ENCODE peak calls at places on chromosomes 6 and 20, in eight cellular contexts. L, A, C, W, B, X, G and J are unnamed samples.

GRCh38 chr6:169153401-169153800 is 100.2 kb downstream of the THBS2 start:
- DNase-seq in L (no peak), A (no peak), C (no peak), W (no peak), B (no peak), X (no peak), G (no peak), J (no peak)

GRCh38 chr6:31247813-31248212 is 24.1 kb downstream of the HLA-C start:
- DNase-seq in L (no peak), A (no peak), C (no peak), W (no peak), B (no peak), X (no peak), G (no peak), J (no peak)

GRCh38 chr20:44054849-44055248 is 132.1 kb downstream of the JPH2 start:
- DNase-seq in L (no peak), A (no peak), C (no peak), W (no peak), B (no peak), X (no peak), G (no peak), J (no peak)

GRCh38 chr6:39274903-39275302 is 39.3 kb downstream of the KCNK17 start:
- DNase-seq in L (no peak), A (no peak), C (no peak), W (no peak), B (no peak), X (no peak), G (no peak), J (no peak)

GRCh38 chr20:36548006-36548315 is 6.6 kb downstream of the MYL9 start:
- DNase-seq in L (peak), A (no peak), C (no peak), W (no peak), B (no peak), X (no peak), G (no peak), J (no peak)

GRCh38 chr6:5136856-5137255 is 51.7 kb downstream of the PPP1R3G start:
- DNase-seq in L (no peak), A (no peak), C (no peak), W (no peak), B (no peak), X (no peak), G (no peak), J (no peak)

GRCh38 chr6:47047479-47048411 is 5.6 kb upstream of the ADGRF1 start:
- DNase-seq in L (no peak), A (no peak), C (no peak), W (no peak), B (no peak), X (peak), G (peak), J (no peak)

GRCh38 chr6:33426590-33427563 is 7.0 kb downstream of the SYNGAP1 start:
- DNase-seq in L (peak), A (no peak), C (no peak), W (no peak), B (no peak), X (no peak), G (no peak), J (no peak)

GRCh38 chr6:551405-551804 is 105.5 kb downstream of the HUS1B start:
- DNase-seq in L (no peak), A (no peak), C (no peak), W (no peak), B (no peak), X (no peak), G (peak), J (no peak)

GRCh38 chr6:151627689-151628444 is 134.1 kb downstream of the CCDC170 start:
- DNase-seq in L (no peak), A (no peak), C (no peak), W (no peak), B (no peak), X (no peak), G (no peak), J (no peak)

GRCh38 chr20:63876489-63877036 is 11.5 kb downstream of the TPD52L2 start:
- DNase-seq in L (no peak), A (no peak), C (no peak), W (no peak), B (no peak), X (no peak), G (no peak), J (no peak)

GRCh38 chr20:13865156-13865555 is 80.3 kb downstream of the NDUFAF5 start:
- DNase-seq in L (no peak), A (no peak), C (no peak), W (no peak), B (no peak), X (no peak), G (no peak), J (no peak)

GRCh38 chr6:130105996-130106704 is 87.8 kb downstream of the L3MBTL3 start:
- DNase-seq in L (no peak), A (no peak), C (no peak), W (no peak), B (no peak), X (no peak), G (no peak), J (no peak)

GRCh38 chr6:118263929-118264486 is 284.1 kb upstream of the PLN start:
- DNase-seq in L (no peak), A (no peak), C (no peak), W (no peak), B (no peak), X (no peak), G (peak), J (no peak)
- TF ChIP-seq CTCF in L (no peak), A (peak), C (peak), W (peak), B (peak), X (peak), G (peak), J (no peak)

GRCh38 chr6:54019860-54020259 is 91.4 kb upstream of the MLIP start:
- DNase-seq in L (no peak), A (no peak), C (no peak), W (no peak), B (no peak), X (no peak), G (no peak), J (no peak)
- H3K4me3 ChIP-seq in L (no peak), A (no peak), C (peak), W (no peak), B (peak), X (peak), G (no peak), J (no peak)

GRCh38 chr20:37914672-37915433 is 11.9 kb downstream of the VSTM2L start:
- DNase-seq in L (no peak), A (peak), C (no peak), W (no peak), B (no peak), X (no peak), G (peak), J (no peak)
- H3K27ac ChIP-seq in L (no peak), A (peak), C (no peak), W (peak), B (no peak), X (no peak), G (peak), J (no peak)

DNA sequence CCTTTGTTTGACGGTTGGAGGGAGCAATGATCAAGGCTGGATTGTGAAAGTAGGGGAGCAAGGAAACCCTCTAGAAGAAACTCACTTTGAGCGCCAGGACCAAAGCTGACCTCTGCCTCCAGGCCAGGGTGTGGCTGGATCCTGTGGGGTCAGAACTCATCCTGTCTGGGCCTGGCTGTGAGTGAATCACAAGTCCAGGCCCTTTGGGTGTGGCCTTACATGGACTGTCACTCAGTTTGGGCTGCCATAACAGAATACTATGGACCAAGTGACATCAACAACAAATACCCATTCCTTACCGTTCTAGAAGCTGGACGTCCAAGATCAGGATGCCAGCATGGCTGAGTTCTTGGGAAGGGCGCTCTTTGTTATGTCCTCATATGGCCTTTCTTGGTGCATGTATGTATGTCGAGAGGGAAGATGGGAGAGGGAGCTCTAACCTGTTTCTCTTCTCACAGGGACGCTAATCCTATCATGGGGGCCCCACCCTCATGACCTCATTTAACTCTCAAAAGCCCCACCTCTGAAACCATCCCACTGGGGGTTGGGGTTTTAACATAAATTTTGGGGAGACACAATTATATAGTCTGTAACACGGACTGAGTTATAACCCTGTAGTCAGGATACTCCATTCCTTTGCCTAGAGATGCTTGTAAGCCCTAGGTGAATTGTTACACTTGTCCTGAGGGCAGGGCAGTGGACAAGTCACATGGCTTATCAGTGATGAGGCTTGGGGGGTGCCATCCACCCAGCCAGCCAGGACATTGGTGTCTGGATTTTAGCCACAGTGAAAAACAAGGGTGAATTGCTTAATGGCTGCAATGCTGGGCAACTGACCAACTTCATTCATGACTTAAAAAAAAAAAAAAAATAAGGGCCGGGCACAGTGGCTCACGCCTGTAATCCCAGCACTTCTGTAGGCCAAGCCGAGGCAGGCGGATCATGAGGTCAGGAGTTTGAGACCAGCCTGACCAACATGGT is 80.0 kb downstream of the TRMT11 start:
- DNase-seq in L (no peak), A (no peak), C (no peak), W (no peak), B (no peak), X (no peak), G (no peak), J (no peak)
- TF ChIP-seq CTCF in L (no peak), A (no peak), C (no peak), W (no peak), B (no peak), X (no peak), G (no peak), J (no peak)

GRCh38 chr6:110329729-110330436 is 28.3 kb downstream of the METTL24 start:
- DNase-seq in L (peak), A (no peak), C (no peak), W (peak), B (no peak), X (no peak), G (peak), J (no peak)
- H3K4me3 ChIP-seq in L (peak), A (peak), C (peak), W (peak), B (peak), X (no peak), G (peak), J (peak)

GRCh38 chr6:10522929-10523573 is 1.9 kb downstream of the GCNT2 start:
- DNase-seq in L (no peak), A (no peak), C (no peak), W (no peak), B (no peak), X (no peak), G (no peak), J (no peak)
- H3K27ac ChIP-seq in L (no peak), A (peak), C (peak), W (no peak), B (peak), X (peak), G (no peak), J (no peak)